ENCODE peak calls at places on chromosomes 6 and 20, in six cellular contexts. C is HAP-1, B is Peyer's patch, A is ovary, M is heart right ventricle, Z is small intestine. I is an unnamed sample. For H3K36me3, the result is how much of the 10 kb centered on the place peaks cover.

GRCh38 chr6:149728499-149729234 is 10.8 kb upstream of the LATS1 start:
- DNase-seq in Z (peak), A (no peak), C (no peak), M (no peak), B (no peak), I (no peak)

GRCh38 chr6:24990227-24990843 is 54.6 kb upstream of the RIPOR2 start:
- DNase-seq in M (no peak), Z (no peak), A (no peak), C (peak), B (no peak), I (no peak)

GRCh38 chr6:97865612-97866011 is 582.6 kb upstream of the MMS22L start:
- DNase-seq in Z (no peak), A (no peak), M (no peak), B (no peak), C (no peak), I (no peak)

GRCh38 chr20:33515569-33516216 is 25.8 kb downstream of the CBFA2T2 start:
- DNase-seq in Z (no peak), C (no peak), M (no peak), A (no peak), B (no peak), I (no peak)

GRCh38 chr6:44097782-44098317 is 29.4 kb downstream of the MRPL14 start:
- DNase-seq in B (no peak), A (no peak), M (no peak), C (no peak), Z (no peak), I (no peak)

GRCh38 chr20:9613871-9614270 is 99.5 kb downstream of the LAMP5 start:
- DNase-seq in A (no peak), Z (no peak), M (no peak), B (no peak), C (no peak), I (no peak)

GRCh38 chr6:158894192-158894591 is 75.0 kb upstream of the EZR start:
- DNase-seq in B (no peak), A (no peak), C (peak), M (no peak), Z (no peak), I (no peak)

GRCh38 chr20:4451487-4451886 is 270.2 kb upstream of the PRND start:
- DNase-seq in Z (peak), M (no peak), B (no peak), C (no peak), A (no peak), I (no peak)

GRCh38 chr20:10672579-10673127 is 1.1 kb downstream of the JAG1 start:
- DNase-seq in A (peak), M (peak), C (no peak), B (no peak), Z (peak), I (peak)

GRCh38 chr20:6654490-6655247 is 112.8 kb upstream of the BMP2 start:
- DNase-seq in B (no peak), M (no peak), Z (no peak), A (no peak), C (no peak), I (no peak)

GRCh38 chr20:41482647-41483552 is 116.3 kb upstream of the EMILIN3 start:
- DNase-seq in B (no peak), Z (no peak), C (no peak), A (no peak), M (no peak), I (no peak)

GRCh38 chr6:112298816-112299281 is 44.5 kb upstream of the LAMA4 start:
- DNase-seq in C (no peak), A (no peak), Z (no peak), M (no peak), B (no peak), I (no peak)

GRCh38 chr6:17389274-17389847 is 4.0 kb upstream of the CAP2 start:
- DNase-seq in B (no peak), C (no peak), M (no peak), Z (no peak), A (no peak), I (no peak)

GRCh38 chr6:73637404-73637803 is 16.4 kb downstream of the SLC17A5 start:
- DNase-seq in B (no peak), C (no peak), Z (no peak), A (no peak), M (no peak), I (no peak)

GRCh38 chr6:125302840-125303511 is 1.2 kb upstream of the HDDC2 start:
- DNase-seq in Z (no peak), B (no peak), M (no peak), A (no peak), C (no peak), I (no peak)

GRCh38 chr20:6566821-6567220 is 200.7 kb upstream of the BMP2 start:
- DNase-seq in M (no peak), C (no peak), A (no peak), B (no peak), Z (no peak), I (no peak)

GRCh38 chr20:7689151-7689550 is 251.1 kb downstream of the HAO1 start:
- DNase-seq in M (no peak), C (no peak), A (no peak), Z (no peak), B (no peak), I (no peak)

GRCh38 chr6:6686748-6687601 is 98.5 kb downstream of the LY86 start:
- DNase-seq in B (peak), M (peak), Z (peak), C (peak), A (peak), I (peak)

GRCh38 chr6:169664227-169664626 is 37.6 kb downstream of the WDR27 start:
- DNase-seq in Z (no peak), B (no peak), M (no peak), A (no peak), C (no peak), I (no peak)

GRCh38 chr6:169665289-169665688 is 36.5 kb downstream of the WDR27 start:
- DNase-seq in M (no peak), C (no peak), A (no peak), Z (no peak), B (no peak), I (no peak)

GRCh38 chr6:169663468-169663867 is 38.4 kb downstream of the WDR27 start:
- DNase-seq in Z (no peak), A (no peak), B (no peak), C (no peak), M (no peak), I (no peak)

GRCh38 chr6:169659820-169660610 is 41.8 kb downstream of the WDR27 start:
- DNase-seq in A (no peak), C (no peak), Z (no peak), M (no peak), B (no peak), I (no peak)

DNA sequence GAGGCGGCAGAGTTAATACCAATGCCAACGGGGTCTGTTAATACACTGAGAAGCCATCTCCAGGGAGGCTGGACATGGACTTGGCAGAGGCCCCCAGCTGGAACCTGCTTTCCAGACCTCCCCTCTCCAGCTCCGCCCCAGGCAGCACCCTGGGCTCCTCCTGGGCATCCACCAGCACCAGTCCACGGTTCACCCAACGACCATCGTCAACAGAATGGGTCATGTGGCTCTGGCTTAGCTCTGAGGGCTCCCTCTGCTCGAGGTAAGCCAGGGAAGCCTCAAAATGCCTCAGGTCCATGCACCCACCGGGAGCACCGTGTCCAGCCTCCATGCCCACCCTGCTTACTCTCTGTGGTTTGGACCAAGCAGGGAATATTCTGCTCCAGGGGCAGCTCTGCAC is 40.5 kb downstream of the WDR27 start:
- DNase-seq in Z (no peak), C (no peak), M (no peak), B (no peak), A (no peak), I (no peak)
- H3K36me3 ChIP-seq in Z (under half), C (under half), M (half or more), B (under half), A (under half), I (under half)

GRCh38 chr20:39013662-39014109 is 51.5 kb downstream of the DHX35 start:
- DNase-seq in A (no peak), M (no peak), B (no peak), Z (no peak), C (no peak), I (no peak)

GRCh38 chr20:39004508-39004907 is 42.4 kb downstream of the DHX35 start:
- DNase-seq in C (no peak), B (no peak), A (no peak), Z (peak), M (no peak), I (peak)

GRCh38 chr20:39010496-39010895 is 48.4 kb downstream of the DHX35 start:
- DNase-seq in B (no peak), C (no peak), Z (no peak), A (no peak), M (no peak), I (no peak)

DNA sequence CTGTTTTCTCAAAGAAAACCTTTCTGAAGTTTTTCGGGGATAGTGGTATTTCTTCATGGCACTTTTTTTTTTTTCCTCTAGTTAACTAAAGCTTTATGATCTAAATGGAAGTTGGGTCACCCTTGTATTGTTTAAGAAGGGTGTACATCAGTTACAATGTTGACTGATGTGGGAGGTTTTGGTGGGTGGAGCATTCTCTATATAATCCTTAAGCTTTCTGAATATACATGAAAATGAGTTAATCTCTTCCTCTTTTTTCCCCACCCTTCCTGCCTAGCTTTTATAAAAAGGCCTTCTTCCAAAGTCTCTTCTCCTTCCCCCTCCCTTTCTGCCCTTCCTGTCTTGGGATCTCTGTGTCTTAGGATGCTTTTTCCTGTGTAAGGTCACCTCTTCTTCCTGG is 47.2 kb downstream of the DHX35 start:
- DNase-seq in Z (no peak), B (no peak), M (no peak), A (no peak), C (peak), I (no peak)
- H3K36me3 ChIP-seq in Z (under half), B (under half), M (half or more), A (under half), C (under half), I (under half)

DNA sequence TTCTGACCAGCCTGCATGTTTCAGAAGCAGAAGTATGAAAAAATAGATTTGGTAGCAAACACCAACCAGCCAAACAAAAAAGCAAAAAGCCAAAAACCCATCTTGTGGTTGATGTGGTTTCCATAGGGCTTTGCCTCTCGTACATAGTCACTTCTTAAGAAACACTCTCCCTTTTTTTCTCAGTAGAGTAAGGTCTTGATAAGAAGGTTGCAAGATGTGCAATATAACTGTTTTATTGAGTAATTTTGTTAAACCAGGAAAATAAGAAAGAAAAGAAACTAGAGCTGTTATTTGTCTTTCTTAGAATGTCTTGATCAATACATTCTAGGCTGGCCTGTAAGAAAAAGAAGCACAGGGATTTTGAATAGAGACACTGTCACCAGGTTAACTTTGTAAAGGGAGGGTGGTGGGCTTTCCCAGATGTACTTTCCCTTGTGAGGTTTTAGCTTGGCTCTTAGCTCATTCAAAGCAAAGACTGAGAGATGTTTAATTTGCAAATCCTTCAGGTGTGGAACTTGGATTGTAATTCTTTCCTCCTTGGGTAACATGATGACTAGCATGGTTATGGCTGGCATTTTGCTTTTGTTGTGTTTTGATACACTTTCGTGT is 49.7 kb downstream of the AKAP12 start:
- DNase-seq in A (no peak), M (no peak), B (no peak), Z (no peak), C (no peak), I (peak)
- H3K36me3 ChIP-seq in A (under half), M (under half), B (under half), Z (under half), C (under half), I (under half)

GRCh38 chr6:41097467-41098090 is 24.8 kb downstream of the NFYA start:
- DNase-seq in B (no peak), Z (no peak), C (no peak), M (no peak), A (no peak), I (no peak)
- H3K36me3 ChIP-seq in B (under half), Z (under half), C (half or more), M (half or more), A (under half), I (under half)

DNA sequence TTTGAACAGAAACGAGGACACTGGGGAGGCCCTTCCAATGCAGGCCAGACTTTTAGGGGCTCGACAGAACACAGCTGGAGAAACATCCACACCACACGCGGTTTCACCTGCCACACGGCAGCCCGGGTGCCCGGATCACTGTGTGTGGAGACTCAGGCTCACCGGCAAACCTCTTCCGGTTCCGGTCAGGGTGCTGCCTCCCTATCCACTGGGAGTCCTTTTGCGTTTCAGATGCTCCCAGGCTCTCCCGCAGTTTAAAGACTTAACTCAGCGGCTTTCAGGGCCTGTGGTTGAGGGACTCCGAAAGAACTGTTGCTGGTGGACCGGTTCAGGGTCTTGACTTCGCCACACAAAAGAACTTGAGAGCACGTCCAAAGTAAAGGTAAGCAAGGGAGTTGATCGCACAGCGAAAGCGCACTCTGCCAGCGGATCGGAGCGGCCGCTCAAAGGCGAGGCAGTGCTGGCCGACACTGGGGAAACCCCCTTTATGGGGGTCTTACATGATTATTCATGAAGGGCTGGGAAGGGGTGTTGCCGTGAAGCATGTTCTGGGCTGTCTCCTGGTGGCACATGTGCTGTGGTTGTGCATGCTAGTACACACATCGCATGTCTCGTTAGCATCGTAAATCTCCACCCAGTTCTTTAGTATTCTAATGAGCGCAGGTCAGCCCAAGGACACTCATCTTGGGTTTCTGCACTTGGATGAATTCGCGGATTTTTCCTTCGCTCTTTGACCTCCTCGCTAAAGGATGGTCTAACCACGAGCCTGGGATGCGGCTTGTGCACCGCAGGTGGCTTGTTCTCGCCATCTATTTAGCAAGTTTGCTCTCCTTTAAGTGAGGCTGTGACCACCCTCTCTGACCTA is 180.3 kb downstream of the CDH26 start:
- DNase-seq in M (no peak), B (peak), C (no peak), Z (no peak), A (peak), I (peak)
- H3K36me3 ChIP-seq in M (under half), B (under half), C (under half), Z (under half), A (under half), I (under half)

GRCh38 chr20:34542439-34542838 is 16.1 kb upstream of the MAP1LC3A start:
- DNase-seq in Z (no peak), M (no peak), B (no peak), A (no peak), C (no peak), I (no peak)

GRCh38 chr20:34541917-34542316 is 16.6 kb upstream of the MAP1LC3A start:
- DNase-seq in A (no peak), M (no peak), C (no peak), Z (no peak), B (no peak), I (no peak)

GRCh38 chr20:34539756-34540155 is 18.8 kb upstream of the MAP1LC3A start:
- DNase-seq in Z (no peak), M (no peak), C (no peak), A (no peak), B (no peak), I (no peak)

GRCh38 chr20:34541264-34541901 is 17.1 kb upstream of the MAP1LC3A start:
- DNase-seq in Z (no peak), A (no peak), C (no peak), M (no peak), B (no peak), I (no peak)

GRCh38 chr20:34540596-34541263 is 17.8 kb upstream of the MAP1LC3A start:
- DNase-seq in B (no peak), Z (no peak), A (no peak), C (no peak), M (no peak), I (no peak)
- H3K36me3 ChIP-seq in B (under half), Z (under half), A (under half), C (under half), M (half or more), I (under half)

GRCh38 chr6:9554351-9554750 is 860.5 kb downstream of the TFAP2A start:
- DNase-seq in B (no peak), C (no peak), A (no peak), Z (no peak), M (no peak), I (no peak)
- H3K36me3 ChIP-seq in B (under half), C (under half), A (under half), Z (under half), M (under half), I (under half)

DNA sequence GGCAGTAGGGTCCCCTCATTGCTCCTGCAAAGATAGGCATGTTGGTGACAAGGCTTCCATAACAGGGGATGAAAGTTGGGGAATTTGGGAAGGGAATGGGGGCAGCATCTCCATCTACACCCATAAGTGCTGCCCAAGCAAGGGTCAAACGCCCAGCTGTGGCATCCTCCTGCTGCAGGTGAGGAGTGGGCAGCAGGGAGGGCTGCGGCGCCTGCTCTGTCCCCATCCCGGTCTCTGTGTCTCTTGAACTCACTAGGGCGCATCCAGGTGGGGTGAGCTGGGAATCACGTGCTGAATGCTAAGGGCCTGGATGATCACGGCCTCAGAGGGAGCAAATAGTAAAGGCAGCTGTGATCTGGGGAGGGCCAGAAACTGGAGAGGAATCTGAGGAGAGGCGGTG is 9.1 kb downstream of the MICA start:
- DNase-seq in Z (no peak), A (no peak), M (no peak), C (no peak), B (no peak), I (no peak)
- H3K36me3 ChIP-seq in Z (under half), A (under half), M (half or more), C (half or more), B (under half), I (under half)